ENCODE peak calls at places on chromosomes 13 and 19, in nine cellular contexts. C is A549, E is IMR-90, P is endothelial cell of umbilical vein, G is heart left ventricle, F is uterus, D is transverse colon, I is breast epithelium, K is tibial nerve. U is an unnamed sample.

GRCh38 chr19:16206637-16207036 is 8.9 kb downstream of the AP1M1 start:
- DNase-seq in C (no peak), E (no peak), P (no peak), G (no peak), F (no peak), D (no peak), I (no peak), K (no peak), U (no peak)

GRCh38 chr19:1410136-1410786 is 2.9 kb downstream of the DAZAP1 start:
- DNase-seq in C (no peak), E (peak), P (peak), G (peak), F (no peak), D (no peak), I (no peak), K (no peak), U (no peak)

GRCh38 chr19:30085394-30085793 is 143.4 kb downstream of the URI1 start:
- DNase-seq in C (no peak), E (no peak), P (no peak), G (no peak), F (no peak), D (no peak), I (no peak), K (no peak), U (peak)

GRCh38 chr19:11281336-11282049 is 14.5 kb upstream of the TSPAN16 start:
- DNase-seq in C (no peak), E (no peak), P (no peak), G (no peak), F (no peak), D (no peak), I (no peak), K (no peak), U (no peak)

GRCh38 chr13:34748078-34748477 is 194.0 kb upstream of the NBEA start:
- DNase-seq in C (no peak), E (no peak), P (peak), G (peak), F (peak), D (peak), I (no peak), K (no peak), U (no peak)

GRCh38 chr13:111384441-111385181 is 64.2 kb downstream of the TEX29 start:
- DNase-seq in C (no peak), E (no peak), P (no peak), G (no peak), F (no peak), D (no peak), I (no peak), K (no peak), U (no peak)

GRCh38 chr13:33224191-33224590 is 61.4 kb downstream of the STARD13 start:
- DNase-seq in C (no peak), E (no peak), P (no peak), G (no peak), F (no peak), D (no peak), I (no peak), K (no peak), U (no peak)

GRCh38 chr19:48818234-48818823 is 7.5 kb upstream of the BCAT2 start:
- DNase-seq in C (no peak), E (no peak), P (no peak), G (no peak), F (no peak), D (peak), I (no peak), K (no peak), U (no peak)

GRCh38 chr19:13026478-13026999 is 31.3 kb downstream of the NFIX start:
- DNase-seq in C (no peak), E (peak), P (peak), G (no peak), F (no peak), D (peak), I (no peak), K (no peak), U (peak)

GRCh38 chr19:21569497-21569870 is 64.1 kb downstream of the ZNF429 start:
- DNase-seq in C (no peak), E (no peak), P (no peak), G (peak), F (no peak), D (peak), I (no peak), K (no peak), U (peak)
- H3K4me3 ChIP-seq in C (no peak), E (peak), P (no peak), G (peak), F (peak), D (no peak), I (no peak), K (no peak), U (peak)

GRCh38 chr19:42403586-42403985 is 13.5 kb upstream of the CNFN start:
- DNase-seq in C (no peak), E (no peak), P (no peak), G (no peak), F (no peak), D (no peak), I (no peak), K (no peak), U (no peak)
- TF ChIP-seq POLR2A in C (no peak), E (no peak), P (no peak), G (no peak), F (no peak), D (no peak), I (no peak), K (no peak), U (no peak)

GRCh38 chr19:35042954-35043604 is 1.6 kb downstream of the HPN start:
- DNase-seq in C (no peak), E (no peak), P (no peak), G (peak), F (no peak), D (no peak), I (no peak), K (no peak), U (no peak)
- H3K4me3 ChIP-seq in C (no peak), E (no peak), P (no peak), G (no peak), F (no peak), D (no peak), I (no peak), K (no peak), U (peak)

GRCh38 chr13:44904982-44905381 is 84.3 kb downstream of the NUFIP1 start:
- DNase-seq in C (peak), E (peak), P (peak), G (peak), F (peak), D (peak), I (no peak), K (peak), U (no peak)

GRCh38 chr13:44906758-44907157 is 82.5 kb downstream of the NUFIP1 start:
- DNase-seq in C (no peak), E (peak), P (no peak), G (no peak), F (peak), D (peak), I (no peak), K (no peak), U (no peak)

GRCh38 chr13:44908266-44908665 is 81.0 kb downstream of the NUFIP1 start:
- DNase-seq in C (no peak), E (no peak), P (no peak), G (no peak), F (no peak), D (no peak), I (no peak), K (no peak), U (no peak)

GRCh38 chr13:44906230-44906629 is 83.0 kb downstream of the NUFIP1 start:
- DNase-seq in C (no peak), E (no peak), P (no peak), G (no peak), F (no peak), D (no peak), I (no peak), K (no peak), U (no peak)

DNA sequence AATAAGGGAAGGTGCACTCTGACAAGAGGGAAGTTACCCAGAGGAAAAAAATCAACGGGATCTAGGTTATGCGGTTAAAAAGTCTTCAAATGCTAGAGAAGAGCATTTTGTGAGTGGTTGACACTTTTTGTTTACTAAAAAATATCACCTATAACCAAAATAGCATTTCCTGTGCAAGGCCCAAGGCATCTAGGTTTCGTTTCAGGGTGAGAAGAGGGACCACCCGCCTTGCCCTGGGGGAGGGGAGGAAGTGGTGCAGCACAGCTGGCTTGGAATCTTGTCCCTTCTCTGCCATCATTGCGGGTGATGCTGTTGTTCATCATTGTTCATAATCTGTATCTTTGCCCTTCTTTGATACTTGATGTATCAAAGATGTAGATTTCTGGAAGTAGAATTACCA is 80.6 kb downstream of the NUFIP1 start:
- DNase-seq in C (no peak), E (no peak), P (no peak), G (no peak), F (no peak), D (no peak), I (no peak), K (no peak), U (no peak)
- TF ChIP-seq POLR2A in C (no peak), E (no peak), P (no peak), G (no peak), F (no peak), D (no peak), I (no peak), K (no peak), U (no peak)

DNA sequence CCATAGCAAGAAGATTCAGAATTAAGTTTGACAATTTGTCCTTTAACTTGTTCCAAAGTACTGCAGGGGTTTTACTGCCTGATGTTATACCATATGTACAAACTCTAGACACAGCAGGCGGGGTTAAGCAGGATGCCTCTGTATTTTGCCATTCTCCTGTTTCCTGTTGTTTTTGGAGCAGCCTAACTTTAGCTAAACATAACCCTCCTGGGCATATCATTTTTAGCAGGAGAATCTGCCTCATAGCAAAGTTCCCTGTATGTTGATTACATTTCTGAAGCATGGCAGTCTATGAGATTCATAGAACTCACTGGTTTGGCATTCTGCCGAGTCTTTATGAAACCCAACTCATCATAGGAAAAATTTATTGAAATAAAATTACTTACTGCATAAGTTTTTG is 5.2 kb downstream of the LHFPL6 start:
- DNase-seq in C (no peak), E (peak), P (peak), G (no peak), F (no peak), D (no peak), I (no peak), K (no peak), U (no peak)
- H3K4me3 ChIP-seq in C (no peak), E (no peak), P (no peak), G (peak), F (no peak), D (no peak), I (no peak), K (peak), U (no peak)

GRCh38 chr19:6413291-6413690 is 11.3 kb downstream of the KHSRP start:
- DNase-seq in C (no peak), E (no peak), P (no peak), G (no peak), F (no peak), D (no peak), I (no peak), K (no peak), U (no peak)

GRCh38 chr19:6414033-6414643 is 10.5 kb downstream of the KHSRP start:
- DNase-seq in C (no peak), E (no peak), P (no peak), G (no peak), F (no peak), D (no peak), I (no peak), K (no peak), U (no peak)

GRCh38 chr19:6409346-6409745 is 15.3 kb downstream of the KHSRP start:
- DNase-seq in C (no peak), E (no peak), P (no peak), G (no peak), F (no peak), D (no peak), I (no peak), K (no peak), U (no peak)

GRCh38 chr19:6414793-6415591 is 9.6 kb downstream of the KHSRP start:
- DNase-seq in C (no peak), E (no peak), P (no peak), G (no peak), F (no peak), D (no peak), I (no peak), K (no peak), U (no peak)

DNA sequence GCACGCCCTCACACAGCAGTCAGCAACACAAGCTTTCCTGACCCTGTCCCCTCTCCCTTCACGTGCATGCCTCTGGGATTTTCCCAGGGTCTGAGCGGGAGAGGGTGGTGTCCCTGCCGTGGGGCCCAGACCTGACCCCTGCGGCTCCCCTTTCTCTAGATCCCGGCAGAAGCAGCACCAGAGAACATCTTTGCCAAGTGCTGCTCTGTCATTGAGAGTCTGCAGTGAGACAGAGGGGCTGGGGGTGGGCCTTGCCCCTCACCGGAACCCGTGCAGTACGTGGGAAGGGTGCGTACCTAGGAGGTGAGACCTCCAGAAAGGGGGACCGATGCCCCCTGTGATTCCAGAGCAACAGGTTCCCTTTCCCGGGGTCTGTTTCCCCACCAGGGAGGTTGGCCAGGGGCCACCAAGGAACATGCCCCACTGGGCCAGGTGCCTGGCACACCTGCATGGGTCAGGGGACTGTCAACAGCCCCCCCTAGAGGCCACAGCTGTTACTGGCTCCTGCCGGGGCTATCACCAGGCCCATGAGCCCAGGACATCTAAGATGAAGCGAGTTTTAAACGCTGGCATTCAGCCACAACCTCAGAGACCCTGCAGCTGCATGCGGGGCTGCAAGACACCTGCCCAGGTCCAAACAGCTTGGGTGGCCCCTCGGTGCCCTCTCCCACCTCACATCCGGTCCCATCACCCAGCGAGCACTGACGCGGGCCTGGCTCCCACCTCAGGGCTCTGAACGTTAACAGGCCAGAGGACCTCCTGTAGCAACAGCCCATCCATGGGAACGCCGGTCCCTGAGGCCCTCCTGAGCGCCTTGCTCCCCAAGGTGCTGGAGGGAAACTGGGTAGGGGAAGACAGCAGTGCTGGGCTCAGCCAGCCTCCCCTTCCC is 12.3 kb downstream of the KHSRP start:
- DNase-seq in C (no peak), E (no peak), P (no peak), G (no peak), F (no peak), D (peak), I (no peak), K (no peak), U (no peak)
- TF ChIP-seq POLR2A in C (no peak), E (no peak), P (peak), G (no peak), F (no peak), D (no peak), I (no peak), K (no peak), U (no peak)

DNA sequence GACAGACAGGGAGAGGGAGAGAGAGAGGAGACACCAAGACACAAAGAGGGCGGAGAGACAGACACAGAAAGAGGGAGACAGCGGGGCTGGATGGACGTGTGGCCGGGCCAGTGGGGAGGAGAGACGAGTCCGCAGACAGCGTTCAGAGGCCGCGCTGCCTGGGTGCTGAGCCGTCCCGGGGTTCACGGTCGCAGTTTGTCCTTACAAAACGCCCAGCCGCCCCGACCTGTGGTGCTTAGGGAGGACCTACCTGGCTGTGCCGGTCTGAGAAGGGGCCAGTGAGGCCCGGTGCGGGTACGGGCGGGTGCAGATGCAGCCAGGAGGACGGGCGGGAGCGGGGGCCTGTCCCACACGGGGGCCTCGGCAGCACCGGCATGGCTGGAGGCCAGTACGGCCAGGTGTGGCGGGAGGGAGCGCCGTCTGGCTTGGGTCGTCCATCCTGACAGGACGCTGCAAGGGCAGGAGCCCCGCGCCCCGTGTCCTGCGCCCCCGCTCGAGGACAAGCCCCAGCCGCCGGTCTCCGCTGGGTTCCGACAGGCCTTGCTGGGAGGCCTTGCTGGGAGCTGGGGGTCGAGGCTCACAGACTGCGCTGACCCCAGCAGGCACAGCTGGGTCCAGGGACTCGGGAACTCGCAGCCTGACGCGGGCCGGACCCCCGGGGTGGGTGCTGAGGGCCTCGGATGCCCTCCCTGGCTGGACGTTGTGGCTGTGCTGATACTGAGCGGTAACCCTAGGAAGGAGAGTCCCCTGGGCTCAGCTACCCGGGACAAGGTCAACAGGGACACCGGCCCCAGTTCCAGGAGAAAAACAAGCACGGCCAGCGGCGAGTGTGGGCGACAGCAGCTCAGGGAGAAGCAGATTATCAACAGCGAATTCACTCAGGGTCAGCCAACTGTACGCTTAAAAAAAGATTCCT is 5.3 kb upstream of the PROZ start:
- DNase-seq in C (no peak), E (no peak), P (no peak), G (peak), F (peak), D (peak), I (no peak), K (peak), U (peak)
- H3K4me3 ChIP-seq in C (peak), E (peak), P (peak), G (peak), F (peak), D (peak), I (peak), K (peak), U (peak)

GRCh38 chr19:3608750-3609322 is 2.2 kb upstream of the TBXA2R start:
- DNase-seq in C (no peak), E (no peak), P (peak), G (peak), F (no peak), D (no peak), I (no peak), K (no peak), U (peak)
- TF ChIP-seq POLR2A in C (no peak), E (no peak), P (no peak), G (no peak), F (no peak), D (no peak), I (no peak), K (no peak), U (no peak)

GRCh38 chr19:41499899-41500298 is 56.9 kb downstream of the ERICH4 start:
- DNase-seq in C (no peak), E (no peak), P (no peak), G (no peak), F (no peak), D (no peak), I (no peak), K (no peak), U (no peak)
- H3K4me3 ChIP-seq in C (no peak), E (no peak), P (peak), G (peak), F (peak), D (no peak), I (peak), K (peak), U (no peak)